ENCODE peak calls at places on chromosomes 6 and 20, in five cellular contexts. Y is heart left ventricle, O is sigmoid colon, J is right lobe of liver, K is IMR-90. Z is an unnamed sample.

GRCh38 chr6:166460473-166461437 is 78.0 kb upstream of the MPC1 start:
- DNase-seq in Y (no peak), O (no peak), J (no peak), K (peak; percentile 8), Z (no peak)

GRCh38 chr20:46221271-46221670 is 87.0 kb downstream of the CDH22 start:
- DNase-seq in Y (no peak), O (no peak), J (no peak), K (no peak), Z (no peak)

GRCh38 chr20:43669332-43669731 is 2.4 kb downstream of the MYBL2 start:
- DNase-seq in Y (no peak), O (no peak), J (peak; percentile 81), K (peak; percentile 62), Z (no peak)

GRCh38 chr6:154485784-154486183 is 24.7 kb downstream of the CNKSR3 start:
- DNase-seq in Y (no peak), O (no peak), J (no peak), K (no peak), Z (no peak)

GRCh38 chr6:53257001-53257400 is 91.7 kb downstream of the ELOVL5 start:
- DNase-seq in Y (no peak), O (no peak), J (no peak), K (no peak), Z (no peak)

GRCh38 chr20:61646986-61647385 is 394.9 kb downstream of the CDH4 start:
- DNase-seq in Y (peak; percentile 35), O (no peak), J (no peak), K (no peak), Z (no peak)

GRCh38 chr6:137933696-137934095 is 66.6 kb downstream of the TNFAIP3 start:
- DNase-seq in Y (no peak), O (peak; percentile 82), J (no peak), K (peak; percentile 75), Z (no peak)

GRCh38 chr6:85468326-85468725 is 18.4 kb downstream of the NT5E start:
- DNase-seq in Y (no peak), O (no peak), J (no peak), K (peak; percentile 57), Z (no peak)

GRCh38 chr20:39778847-39779641 is 816.9 kb downstream of the DHX35 start:
- DNase-seq in Y (no peak), O (no peak), J (no peak), K (no peak), Z (no peak)

GRCh38 chr6:27795697-27796494 is 116.3 kb downstream of the OR2B2 start:
- DNase-seq in Y (no peak), O (no peak), J (no peak), K (peak; percentile 89), Z (no peak)

DNA sequence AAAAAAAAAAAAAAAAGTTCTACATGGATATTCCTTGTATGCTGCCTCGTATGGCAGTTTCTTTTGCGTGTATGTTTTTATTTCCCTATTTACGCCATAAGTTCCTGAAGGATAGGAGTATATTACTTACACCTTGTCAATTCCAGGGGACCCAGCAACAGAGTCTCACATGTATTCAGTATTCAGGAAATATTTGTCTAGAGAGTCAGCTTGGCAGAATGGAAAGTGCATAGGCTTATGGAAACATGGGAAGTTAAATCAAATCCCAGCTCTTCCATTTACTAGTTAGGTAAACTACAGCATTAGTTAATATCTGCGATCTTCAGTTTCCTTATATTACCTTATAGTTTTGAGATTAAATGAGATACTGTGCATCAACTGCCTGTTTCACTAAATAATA is 51.1 kb upstream of the SLC22A16 start:
- DNase-seq in Y (no peak), O (no peak), J (no peak), K (no peak), Z (no peak)
- H3K27ac ChIP-seq in Y (no peak overlapping the region), O (no peak overlapping the region), J (no peak overlapping the region), K (no peak overlapping the region), Z (no peak overlapping the region)

DNA sequence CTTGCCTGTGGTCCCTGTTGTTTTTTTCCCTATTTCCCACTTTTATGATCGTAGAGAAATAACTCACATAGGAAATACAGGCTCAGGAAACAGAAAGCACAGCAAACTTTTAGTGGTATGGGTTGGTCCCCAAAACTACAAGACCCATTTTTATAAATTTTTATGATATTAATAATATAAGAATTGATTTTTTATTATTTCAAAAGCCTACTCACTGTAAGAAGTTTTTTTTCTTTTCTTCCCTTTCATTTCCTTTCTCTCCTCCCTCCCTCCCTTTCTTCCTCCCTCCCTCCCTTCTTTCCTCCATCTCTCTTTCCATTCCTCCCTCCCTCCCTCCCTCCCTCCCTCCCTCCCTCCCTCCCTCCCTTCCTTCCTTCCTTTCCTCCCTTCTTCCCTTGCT is 141.5 kb downstream of the ZDHHC14 start:
- DNase-seq in Y (no peak), O (no peak), J (no peak), K (no peak), Z (no peak)
- TF ChIP-seq POLR2A in Y (no peak), O (no peak), J (no peak), K (no peak), Z (no peak)

DNA sequence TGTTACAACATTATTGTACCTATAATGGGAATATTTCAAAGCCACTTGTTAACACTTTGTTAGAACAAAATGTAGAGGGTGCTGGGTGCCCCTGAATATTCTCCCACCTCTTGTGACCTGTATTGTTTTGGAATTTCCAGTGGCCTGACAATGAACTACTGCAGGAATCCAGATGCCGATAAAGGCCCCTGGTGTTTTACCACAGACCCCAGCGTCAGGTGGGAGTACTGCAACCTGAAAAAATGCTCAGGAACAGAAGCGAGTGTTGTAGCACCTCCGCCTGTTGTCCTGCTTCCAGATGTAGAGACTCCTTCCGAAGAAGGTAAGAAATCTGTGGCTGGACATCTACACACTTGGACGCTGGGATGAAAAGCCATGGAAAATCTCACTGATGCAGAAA is 28.9 kb downstream of the PLG start:
- DNase-seq in Y (no peak), O (no peak), J (no peak), K (no peak), Z (no peak)
- TF ChIP-seq CTCF in Y (no peak), O (no peak), J (no peak), K (no peak), Z (no peak)

GRCh38 chr20:34877002-34877264 is 521 bp downstream of the ACSS2 start:
- DNase-seq in Y (no peak), O (no peak), J (no peak), K (no peak), Z (no peak)
- H3K27ac ChIP-seq in Y (peak overlapping the region; percentile 87), O (peak overlapping the region; percentile 86), J (peak overlapping the region; percentile 70), K (peak overlapping the region; percentile 30), Z (peak overlapping the region; percentile 88)

GRCh38 chr6:21791066-21791465 is 197.5 kb downstream of the SOX4 start:
- DNase-seq in Y (no peak), O (no peak), J (no peak), K (no peak), Z (no peak)

GRCh38 chr6:21791596-21791995 is 198.0 kb downstream of the SOX4 start:
- DNase-seq in Y (no peak), O (no peak), J (no peak), K (peak; percentile 52), Z (no peak)

DNA sequence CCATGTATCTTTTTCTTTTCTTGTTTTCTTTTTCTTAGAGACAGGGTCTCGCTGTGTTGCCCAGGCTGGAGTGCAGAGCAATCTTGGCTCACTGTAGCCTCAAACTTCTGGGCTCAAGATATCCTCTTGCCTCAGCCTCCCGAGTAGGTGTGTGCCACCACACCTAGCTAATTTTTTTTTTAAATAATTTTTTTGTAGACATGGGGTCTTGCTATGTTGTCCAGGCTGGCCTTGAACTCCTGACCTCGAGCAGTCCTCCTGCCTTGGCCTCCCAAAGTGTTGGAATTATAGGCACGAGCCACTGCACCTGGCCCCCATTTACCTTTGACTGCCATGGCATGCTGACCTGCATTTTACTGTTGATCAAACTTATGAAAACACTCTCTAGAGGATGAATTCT is 198.6 kb downstream of the SOX4 start:
- DNase-seq in Y (no peak), O (no peak), J (no peak), K (no peak), Z (no peak)
- TF ChIP-seq POLR2A in Y (no peak), O (no peak), J (no peak), K (no peak), Z (no peak)

DNA sequence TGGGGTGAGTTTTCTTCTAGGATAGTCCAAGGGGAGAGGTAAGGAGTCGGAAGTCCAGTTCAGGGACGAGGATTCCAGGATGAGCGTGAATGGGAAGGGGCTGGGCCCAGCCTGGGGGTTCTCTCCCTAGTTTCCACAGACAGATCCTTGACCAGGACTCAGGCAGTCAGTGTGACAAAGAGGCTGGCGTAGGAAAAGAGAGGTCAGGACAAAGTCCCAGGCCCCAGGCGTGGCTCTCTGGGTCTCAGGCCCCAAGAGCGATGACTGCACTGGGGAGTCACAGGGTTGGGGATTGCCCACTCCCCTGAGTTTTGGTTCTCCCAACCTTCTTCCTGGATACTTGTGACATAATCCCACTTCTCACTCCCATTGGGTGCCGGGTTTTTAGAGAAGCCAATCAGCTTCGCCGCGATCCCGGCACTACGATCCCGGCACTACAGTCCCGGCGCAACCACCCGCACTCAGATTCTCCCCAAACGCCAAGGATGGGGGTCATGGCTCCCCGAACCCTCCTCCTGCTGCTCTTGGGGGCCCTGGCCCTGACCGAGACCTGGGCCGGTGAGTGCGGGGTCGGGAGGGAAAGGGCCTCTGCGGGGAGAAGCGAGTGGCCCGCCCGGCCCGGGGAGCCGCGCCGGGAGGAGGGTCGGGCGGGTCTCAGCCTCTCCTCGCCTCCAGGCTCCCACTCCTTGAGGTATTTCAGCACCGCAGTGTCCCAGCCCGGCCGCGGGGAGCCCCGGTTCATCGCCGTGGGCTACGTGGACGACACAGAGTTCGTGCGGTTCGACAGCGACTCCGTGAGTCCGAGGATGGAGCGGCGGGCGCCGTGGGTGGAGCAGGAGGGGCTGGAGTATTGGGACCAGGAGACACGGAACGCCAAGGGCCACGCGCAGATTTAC is 46.2 kb upstream of the TRIM26 start:
- DNase-seq in Y (peak; percentile 81), O (peak; percentile 89), J (peak; percentile 71), K (peak; percentile 81), Z (peak; percentile 89)
- TF ChIP-seq CTCF in Y (no peak), O (peak; percentile 20), J (no peak), K (peak; percentile 42), Z (no peak)

DNA sequence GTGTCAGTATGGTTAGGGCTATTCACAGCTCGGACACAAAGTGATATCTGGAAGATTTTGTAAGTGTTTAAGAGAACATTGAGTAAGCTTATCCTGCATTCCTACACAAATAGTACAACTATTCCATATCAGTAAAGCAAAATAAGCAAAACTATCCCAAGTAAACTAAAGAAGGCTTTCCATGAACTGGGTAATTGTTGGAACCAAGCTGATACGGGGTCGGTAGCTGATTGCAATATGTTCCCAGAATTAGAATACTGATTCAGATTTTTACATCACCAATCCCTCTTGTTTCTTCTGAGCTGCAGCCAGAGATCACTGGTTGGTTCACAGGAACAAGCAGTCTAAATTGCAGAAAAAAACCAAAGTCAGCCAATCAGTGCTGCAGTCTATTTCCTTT is 54.1 kb downstream of the CDS2 start:
- DNase-seq in Y (no peak), O (no peak), J (no peak), K (peak; percentile 69), Z (no peak)
- H3K27ac ChIP-seq in Y (peak overlapping the region; percentile 52), O (no peak overlapping the region), J (no peak overlapping the region), K (peak overlapping the region; percentile 58), Z (no peak overlapping the region)

GRCh38 chr6:159729598-159729997 is 2.3 kb downstream of the WTAP start:
- DNase-seq in Y (no peak), O (no peak), J (no peak), K (peak; percentile 30), Z (no peak)

GRCh38 chr6:159726918-159727716 is at the start of gene WTAP:
- DNase-seq in Y (peak; percentile 97), O (peak; percentile 98), J (peak; percentile 98), K (peak; percentile 92), Z (peak; percentile 97)

GRCh38 chr6:159728552-159728951 is 1.2 kb downstream of the WTAP start:
- DNase-seq in Y (no peak), O (no peak), J (no peak), K (no peak), Z (no peak)

GRCh38 chr6:159726196-159726917 is 949 bp upstream of the WTAP start:
- DNase-seq in Y (no peak), O (no peak), J (no peak), K (no peak), Z (no peak)

GRCh38 chr6:159727717-159728440 is 573 bp downstream of the WTAP start:
- DNase-seq in Y (no peak), O (no peak), J (no peak), K (no peak), Z (no peak)
- TF ChIP-seq POLR2A in Y (no peak), O (no peak), J (no peak), K (no peak), Z (no peak)